ENCODE peak calls at places on chromosomes 16 and 17, in nine cellular contexts. One of them, this sample, is unnamed.

GRCh38 chr17:6517017-6517416 is 39.3 kb downstream of the PITPNM3 start:
- DNase-seq in CD8-positive, alpha-beta T cell: no peak
- DNase-seq in left ventricle myocardium inferior: no peak
- DNase-seq in omental fat pad: no peak
- DNase-seq in cardiac muscle cell: no peak
- DNase-seq in adrenal gland: no peak
- DNase-seq in fibroblast of lung: no peak
- DNase-seq in heart right ventricle: no peak
- DNase-seq in bronchial epithelial cell: no peak
- DNase-seq in this sample: no peak

GRCh38 chr17:49525831-49526741 is 31.0 kb downstream of the NGFR start:
- DNase-seq in cardiac muscle cell: no peak
- DNase-seq in adrenal gland: no peak
- DNase-seq in heart right ventricle: no peak
- DNase-seq in bronchial epithelial cell: no peak
- DNase-seq in left ventricle myocardium inferior: peak; percentile 50
- DNase-seq in fibroblast of lung: no peak
- DNase-seq in CD8-positive, alpha-beta T cell: no peak
- DNase-seq in omental fat pad: no peak
- DNase-seq in this sample: no peak

GRCh38 chr17:49252148-49252682 is 21.6 kb upstream of the PHOSPHO1 start:
- DNase-seq in fibroblast of lung: peak; percentile 31
- DNase-seq in left ventricle myocardium inferior: no peak
- DNase-seq in CD8-positive, alpha-beta T cell: no peak
- DNase-seq in adrenal gland: peak; percentile 84
- DNase-seq in cardiac muscle cell: peak; percentile 62
- DNase-seq in omental fat pad: no peak
- DNase-seq in heart right ventricle: no peak
- DNase-seq in bronchial epithelial cell: no peak
- DNase-seq in this sample: no peak

GRCh38 chr17:49734666-49735490 is 27.1 kb upstream of the SLC35B1 start:
- DNase-seq in left ventricle myocardium inferior: no peak
- DNase-seq in fibroblast of lung: no peak
- DNase-seq in omental fat pad: no peak
- DNase-seq in bronchial epithelial cell: no peak
- DNase-seq in adrenal gland: no peak
- DNase-seq in cardiac muscle cell: no peak
- DNase-seq in CD8-positive, alpha-beta T cell: no peak
- DNase-seq in heart right ventricle: no peak
- DNase-seq in this sample: no peak

GRCh38 chr16:53433509-53433908 is 762 bp upstream of the RBL2 start:
- DNase-seq in left ventricle myocardium inferior: no peak
- DNase-seq in adrenal gland: no peak
- DNase-seq in fibroblast of lung: no peak
- DNase-seq in heart right ventricle: no peak
- DNase-seq in cardiac muscle cell: peak; percentile 3
- DNase-seq in CD8-positive, alpha-beta T cell: no peak
- DNase-seq in bronchial epithelial cell: peak; percentile 42
- DNase-seq in omental fat pad: no peak
- DNase-seq in this sample: no peak

GRCh38 chr16:27436921-27437650 is 35.1 kb downstream of the IL21R start:
- DNase-seq in cardiac muscle cell: no peak
- DNase-seq in heart right ventricle: no peak
- DNase-seq in bronchial epithelial cell: no peak
- DNase-seq in adrenal gland: no peak
- DNase-seq in CD8-positive, alpha-beta T cell: no peak
- DNase-seq in omental fat pad: no peak
- DNase-seq in fibroblast of lung: no peak
- DNase-seq in left ventricle myocardium inferior: no peak
- DNase-seq in this sample: peak; percentile 7

GRCh38 chr16:78931267-78932060 is 669.1 kb downstream of the MAF start:
- DNase-seq in left ventricle myocardium inferior: no peak
- DNase-seq in adrenal gland: no peak
- DNase-seq in CD8-positive, alpha-beta T cell: no peak
- DNase-seq in cardiac muscle cell: no peak
- DNase-seq in heart right ventricle: no peak
- DNase-seq in omental fat pad: no peak
- DNase-seq in bronchial epithelial cell: no peak
- DNase-seq in fibroblast of lung: no peak
- DNase-seq in this sample: no peak

GRCh38 chr17:74008196-74008595 is 195.3 kb upstream of the RPL38 start:
- DNase-seq in cardiac muscle cell: peak; percentile 9
- DNase-seq in CD8-positive, alpha-beta T cell: peak; percentile 17
- DNase-seq in heart right ventricle: no peak
- DNase-seq in adrenal gland: no peak
- DNase-seq in omental fat pad: no peak
- DNase-seq in left ventricle myocardium inferior: no peak
- DNase-seq in fibroblast of lung: no peak
- DNase-seq in bronchial epithelial cell: no peak
- DNase-seq in this sample: no peak

GRCh38 chr17:10729334-10730193 is at the start of gene TMEM220:
- DNase-seq in adrenal gland: peak; percentile 85
- DNase-seq in CD8-positive, alpha-beta T cell: peak; percentile 37
- DNase-seq in bronchial epithelial cell: peak; percentile 19
- DNase-seq in heart right ventricle: peak; percentile 73
- DNase-seq in left ventricle myocardium inferior: peak; percentile 86
- DNase-seq in fibroblast of lung: peak; percentile 79
- DNase-seq in cardiac muscle cell: peak; percentile 89
- DNase-seq in omental fat pad: peak; percentile 50
- DNase-seq in this sample: peak; percentile 85

GRCh38 chr17:39270923-39271322 is 45.2 kb upstream of the STAC2 start:
- DNase-seq in cardiac muscle cell: peak; percentile 80
- DNase-seq in adrenal gland: no peak
- DNase-seq in omental fat pad: no peak
- DNase-seq in CD8-positive, alpha-beta T cell: no peak
- DNase-seq in bronchial epithelial cell: peak; percentile 13
- DNase-seq in left ventricle myocardium inferior: no peak
- DNase-seq in heart right ventricle: no peak
- DNase-seq in fibroblast of lung: peak; percentile 92
- DNase-seq in this sample: no peak

DNA sequence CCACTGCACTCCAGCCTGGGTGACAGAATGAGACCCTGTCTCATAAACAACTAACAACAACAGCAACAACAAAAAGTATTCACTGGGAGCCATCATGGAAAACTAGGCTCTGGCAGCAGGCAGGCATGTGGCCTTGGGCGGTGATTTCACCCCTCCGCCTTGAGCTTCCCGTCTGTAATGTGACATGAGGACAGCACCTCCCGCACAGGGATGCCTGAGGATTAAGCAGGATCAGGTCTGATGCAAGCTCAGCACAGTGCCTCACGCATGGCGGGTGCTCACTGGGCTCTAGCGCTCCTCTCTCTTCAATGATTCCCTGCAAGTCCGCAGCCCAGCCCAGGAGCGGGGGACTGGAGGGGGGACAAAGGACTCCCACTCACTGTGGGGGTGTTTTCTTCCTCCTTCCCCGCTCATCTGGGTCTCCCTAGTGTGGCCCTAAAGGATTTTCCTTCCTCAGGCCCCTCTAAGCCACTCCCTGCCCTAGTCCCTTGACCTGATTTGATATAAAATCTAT is 2.8 kb downstream of the PLCD3 start:
- DNase-seq in CD8-positive, alpha-beta T cell: no peak
- DNase-seq in fibroblast of lung: no peak
- DNase-seq in cardiac muscle cell: no peak
- DNase-seq in adrenal gland: peak; percentile 93
- DNase-seq in heart right ventricle: peak; percentile 45
- DNase-seq in omental fat pad: no peak
- DNase-seq in left ventricle myocardium inferior: peak; percentile 47
- DNase-seq in bronchial epithelial cell: no peak
- DNase-seq in this sample: no peak
- TF ChIP-seq CTCF in CD8-positive, alpha-beta T cell: no peak
- TF ChIP-seq CTCF in fibroblast of lung: no peak
- TF ChIP-seq CTCF in cardiac muscle cell: no peak
- TF ChIP-seq CTCF in adrenal gland: no peak
- TF ChIP-seq CTCF in heart right ventricle: no peak
- TF ChIP-seq CTCF in omental fat pad: no peak
- TF ChIP-seq CTCF in left ventricle myocardium inferior: no peak
- TF ChIP-seq CTCF in bronchial epithelial cell: no peak
- TF ChIP-seq CTCF in this sample: no peak

DNA sequence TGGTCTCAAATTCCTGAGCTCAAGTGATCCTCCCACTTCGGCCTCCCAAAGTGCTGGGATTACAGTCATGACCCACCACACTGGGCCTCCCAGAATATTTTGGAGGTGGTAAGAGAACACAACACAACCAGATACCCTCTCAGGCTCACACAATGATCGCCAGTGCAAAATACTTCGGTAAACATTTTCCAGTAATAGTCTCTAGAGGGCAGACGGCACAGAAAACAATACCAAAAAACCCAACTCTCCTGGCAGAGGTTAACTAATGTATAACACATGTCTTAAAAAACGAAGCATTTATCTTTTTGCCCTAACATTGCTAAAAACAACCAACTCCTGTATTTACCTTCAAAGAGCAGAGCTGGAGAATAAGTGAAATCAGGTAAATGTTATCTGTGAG is 10.5 kb downstream of the NUFIP2 start:
- DNase-seq in heart right ventricle: no peak
- DNase-seq in fibroblast of lung: no peak
- DNase-seq in bronchial epithelial cell: no peak
- DNase-seq in adrenal gland: no peak
- DNase-seq in omental fat pad: no peak
- DNase-seq in CD8-positive, alpha-beta T cell: no peak
- DNase-seq in cardiac muscle cell: no peak
- DNase-seq in left ventricle myocardium inferior: no peak
- DNase-seq in this sample: no peak
- TF ChIP-seq CTCF in heart right ventricle: no peak
- TF ChIP-seq CTCF in fibroblast of lung: no peak
- TF ChIP-seq CTCF in bronchial epithelial cell: no peak
- TF ChIP-seq CTCF in adrenal gland: no peak
- TF ChIP-seq CTCF in omental fat pad: no peak
- TF ChIP-seq CTCF in CD8-positive, alpha-beta T cell: no peak
- TF ChIP-seq CTCF in cardiac muscle cell: peak; percentile 17
- TF ChIP-seq CTCF in left ventricle myocardium inferior: no peak
- TF ChIP-seq CTCF in this sample: no peak

GRCh38 chr16:17557480-17557879 is 86.7 kb upstream of the XYLT1 start:
- DNase-seq in bronchial epithelial cell: no peak
- DNase-seq in cardiac muscle cell: no peak
- DNase-seq in heart right ventricle: no peak
- DNase-seq in left ventricle myocardium inferior: no peak
- DNase-seq in fibroblast of lung: no peak
- DNase-seq in adrenal gland: no peak
- DNase-seq in omental fat pad: no peak
- DNase-seq in CD8-positive, alpha-beta T cell: no peak
- DNase-seq in this sample: no peak

GRCh38 chr16:17560548-17560947 is 89.8 kb upstream of the XYLT1 start:
- DNase-seq in omental fat pad: no peak
- DNase-seq in cardiac muscle cell: no peak
- DNase-seq in left ventricle myocardium inferior: no peak
- DNase-seq in bronchial epithelial cell: no peak
- DNase-seq in adrenal gland: no peak
- DNase-seq in CD8-positive, alpha-beta T cell: no peak
- DNase-seq in heart right ventricle: no peak
- DNase-seq in fibroblast of lung: no peak
- DNase-seq in this sample: no peak

GRCh38 chr16:17552351-17552750 is 81.6 kb upstream of the XYLT1 start:
- DNase-seq in heart right ventricle: no peak
- DNase-seq in CD8-positive, alpha-beta T cell: no peak
- DNase-seq in cardiac muscle cell: no peak
- DNase-seq in omental fat pad: no peak
- DNase-seq in fibroblast of lung: no peak
- DNase-seq in left ventricle myocardium inferior: no peak
- DNase-seq in bronchial epithelial cell: peak; percentile 22
- DNase-seq in adrenal gland: no peak
- DNase-seq in this sample: no peak

GRCh38 chr16:17555176-17555575 is 84.4 kb upstream of the XYLT1 start:
- DNase-seq in omental fat pad: no peak
- DNase-seq in cardiac muscle cell: no peak
- DNase-seq in adrenal gland: no peak
- DNase-seq in heart right ventricle: no peak
- DNase-seq in fibroblast of lung: peak; percentile 51
- DNase-seq in bronchial epithelial cell: no peak
- DNase-seq in CD8-positive, alpha-beta T cell: no peak
- DNase-seq in left ventricle myocardium inferior: no peak
- DNase-seq in this sample: no peak

GRCh38 chr16:17556276-17557052 is 85.7 kb upstream of the XYLT1 start:
- DNase-seq in omental fat pad: no peak
- DNase-seq in left ventricle myocardium inferior: no peak
- DNase-seq in heart right ventricle: no peak
- DNase-seq in bronchial epithelial cell: peak; percentile 20
- DNase-seq in CD8-positive, alpha-beta T cell: no peak
- DNase-seq in fibroblast of lung: peak; percentile 28
- DNase-seq in adrenal gland: no peak
- DNase-seq in cardiac muscle cell: peak; percentile 3
- DNase-seq in this sample: no peak
- TF ChIP-seq CTCF in omental fat pad: no peak
- TF ChIP-seq CTCF in left ventricle myocardium inferior: peak; percentile 60
- TF ChIP-seq CTCF in heart right ventricle: peak; percentile 41
- TF ChIP-seq CTCF in bronchial epithelial cell: no peak
- TF ChIP-seq CTCF in CD8-positive, alpha-beta T cell: no peak
- TF ChIP-seq CTCF in fibroblast of lung: peak; percentile 75
- TF ChIP-seq CTCF in adrenal gland: peak; percentile 30
- TF ChIP-seq CTCF in cardiac muscle cell: peak; percentile 51
- TF ChIP-seq CTCF in this sample: peak; percentile 89

GRCh38 chr16:81350306-81350615 is 35.5 kb downstream of the GAN start:
- DNase-seq in left ventricle myocardium inferior: no peak
- DNase-seq in cardiac muscle cell: peak; percentile 10
- DNase-seq in bronchial epithelial cell: peak; percentile 35
- DNase-seq in fibroblast of lung: peak; percentile 2
- DNase-seq in omental fat pad: no peak
- DNase-seq in CD8-positive, alpha-beta T cell: no peak
- DNase-seq in heart right ventricle: no peak
- DNase-seq in adrenal gland: no peak
- DNase-seq in this sample: no peak
- TF ChIP-seq CTCF in left ventricle myocardium inferior: no peak
- TF ChIP-seq CTCF in cardiac muscle cell: peak; percentile 10
- TF ChIP-seq CTCF in bronchial epithelial cell: peak; percentile 16
- TF ChIP-seq CTCF in fibroblast of lung: no peak
- TF ChIP-seq CTCF in omental fat pad: no peak
- TF ChIP-seq CTCF in CD8-positive, alpha-beta T cell: no peak
- TF ChIP-seq CTCF in heart right ventricle: peak; percentile 8
- TF ChIP-seq CTCF in adrenal gland: no peak
- TF ChIP-seq CTCF in this sample: no peak

GRCh38 chr17:81429813-81430510 is 34.7 kb downstream of the BAHCC1 start:
- DNase-seq in fibroblast of lung: peak; percentile 69
- DNase-seq in bronchial epithelial cell: no peak
- DNase-seq in omental fat pad: no peak
- DNase-seq in CD8-positive, alpha-beta T cell: no peak
- DNase-seq in cardiac muscle cell: peak; percentile 70
- DNase-seq in left ventricle myocardium inferior: peak; percentile 44
- DNase-seq in adrenal gland: peak; percentile 25
- DNase-seq in heart right ventricle: no peak
- DNase-seq in this sample: no peak
- TF ChIP-seq CTCF in fibroblast of lung: peak; percentile 23
- TF ChIP-seq CTCF in bronchial epithelial cell: no peak
- TF ChIP-seq CTCF in omental fat pad: no peak
- TF ChIP-seq CTCF in CD8-positive, alpha-beta T cell: no peak
- TF ChIP-seq CTCF in cardiac muscle cell: no peak
- TF ChIP-seq CTCF in left ventricle myocardium inferior: peak; percentile 45
- TF ChIP-seq CTCF in adrenal gland: no peak
- TF ChIP-seq CTCF in heart right ventricle: peak; percentile 50
- TF ChIP-seq CTCF in this sample: no peak

This sample was measured in glutamatergic neuron.